ENCODE peak calls at places on chromosome 21, in seven cellular contexts. F is H9, G is trophoblast cell, M is neuronal stem cell, O is H1, H is IMR-90, W is mesenchymal stem cell. N is an unnamed sample.

GRCh38 chr21:44723177-44724131 is 12.1 kb upstream of the TSPEAR start:
- DNase-seq in O (peak), G (no peak), M (no peak), W (no peak), F (peak), H (no peak), N (peak)

GRCh38 chr21:33058468-33059318 is 11.2 kb upstream of the OLIG1 start:
- DNase-seq in H (no peak), M (no peak), F (no peak), W (no peak), G (no peak), O (no peak), N (no peak)

GRCh38 chr21:44547656-44548331 is 3.5 kb downstream of the KRTAP10-2 start:
- DNase-seq in F (no peak), M (no peak), H (no peak), W (no peak), O (peak), G (no peak), N (peak)

GRCh38 chr21:33655591-33656221 is 13.4 kb downstream of the ITSN1 start:
- DNase-seq in F (peak), O (no peak), H (peak), G (peak), W (peak), M (no peak), N (peak)

GRCh38 chr21:27759091-27759659 is 792.3 kb upstream of the ADAMTS5 start:
- DNase-seq in M (no peak), H (no peak), O (peak), W (peak), G (no peak), F (peak), N (peak)

GRCh38 chr21:33539612-33540011 is 2.3 kb downstream of the GART start:
- DNase-seq in H (peak), O (no peak), G (peak), W (no peak), M (no peak), F (no peak), N (no peak)

GRCh38 chr21:34890724-34891609 is 158.1 kb downstream of the RUNX1 start:
- DNase-seq in H (peak), M (peak), O (peak), G (peak), W (peak), F (peak), N (peak)

GRCh38 chr21:32611471-32611997 is 643 bp downstream of the CFAP298 start:
- DNase-seq in G (peak), H (peak), M (no peak), F (no peak), O (no peak), W (peak), N (peak)

GRCh38 chr21:16169102-16169511 is 439.3 kb downstream of the USP25 start:
- DNase-seq in O (no peak), F (no peak), G (no peak), W (peak), H (peak), M (no peak), N (no peak)

GRCh38 chr21:45409466-45410150 is 4.6 kb downstream of the COL18A1 start:
- DNase-seq in O (no peak), W (no peak), M (no peak), F (no peak), H (no peak), G (no peak), N (no peak)

GRCh38 chr21:45502600-45502999 is 39.6 kb downstream of the SLC19A1 start:
- DNase-seq in W (no peak), G (no peak), H (no peak), M (no peak), O (no peak), F (no peak), N (no peak)

GRCh38 chr21:32483293-32483595 is 70.7 kb downstream of the EVA1C start:
- DNase-seq in O (no peak), F (no peak), M (no peak), H (no peak), G (no peak), W (no peak), N (no peak)

GRCh38 chr21:32359719-32360260 is 33.0 kb downstream of the URB1 start:
- DNase-seq in H (no peak), O (no peak), G (no peak), F (no peak), W (peak), M (no peak), N (peak)

GRCh38 chr21:29318354-29318753 is 19.6 kb downstream of the BACH1 start:
- DNase-seq in O (no peak), F (no peak), G (no peak), H (peak), M (no peak), W (no peak), N (no peak)

GRCh38 chr21:16633851-16634521 is 878.9 kb upstream of the CXADR start:
- DNase-seq in G (no peak), M (no peak), H (no peak), O (no peak), F (no peak), W (no peak), N (no peak)

GRCh38 chr21:44296103-44296519 is 3.7 kb upstream of the PFKL start:
- DNase-seq in M (no peak), W (no peak), O (no peak), H (no peak), G (no peak), F (no peak), N (no peak)

GRCh38 chr21:24995206-24995605 is 612.1 kb downstream of the MRPL39 start:
- DNase-seq in M (no peak), H (no peak), O (no peak), G (no peak), F (no peak), W (no peak), N (peak)

GRCh38 chr21:36630485-36631206 is 68.3 kb upstream of the SIM2 start:
- DNase-seq in W (peak), M (peak), G (peak), F (peak), O (peak), H (peak), N (peak)

GRCh38 chr21:37273440-37273839 is 6.3 kb upstream of the VPS26C start:
- DNase-seq in O (no peak), H (no peak), F (no peak), G (no peak), M (no peak), W (no peak), N (no peak)

GRCh38 chr21:16870116-16870515 is 642.7 kb upstream of the CXADR start:
- DNase-seq in M (no peak), H (peak), O (no peak), G (no peak), F (no peak), W (peak), N (no peak)

GRCh38 chr21:34276711-34277425 is 86.9 kb upstream of the KCNE2 start:
- DNase-seq in H (no peak), M (no peak), G (no peak), W (peak), F (no peak), O (no peak), N (no peak)

GRCh38 chr21:38925923-38926322 is 120.2 kb downstream of the ETS2 start:
- DNase-seq in M (no peak), F (no peak), G (no peak), W (peak), O (no peak), H (peak), N (no peak)

GRCh38 chr21:38929652-38930051 is 123.9 kb downstream of the ETS2 start:
- DNase-seq in O (no peak), F (no peak), H (no peak), G (no peak), M (no peak), W (no peak), N (no peak)

GRCh38 chr21:38929137-38929536 is 123.4 kb downstream of the ETS2 start:
- DNase-seq in F (no peak), O (no peak), M (no peak), G (no peak), W (no peak), H (no peak), N (no peak)

GRCh38 chr21:38930065-38930464 is 124.3 kb downstream of the ETS2 start:
- DNase-seq in H (no peak), W (peak), G (no peak), O (no peak), M (no peak), F (no peak), N (peak)

GRCh38 chr21:38927776-38928175 is 122.0 kb downstream of the ETS2 start:
- DNase-seq in O (no peak), G (peak), M (no peak), W (no peak), F (no peak), H (no peak), N (no peak)
- H3K18ac ChIP-seq in O (no peak), G (no peak), M (no peak), W (peak), F (no peak), H (no peak), N (no peak)

GRCh38 chr21:19999369-20000272 is 998.6 kb upstream of the NCAM2 start:
- DNase-seq in F (no peak), H (no peak), G (no peak), W (peak), O (no peak), M (no peak), N (no peak)
- H3K4ac ChIP-seq in F (no peak), H (no peak), G (no peak), W (no peak), O (no peak), M (no peak), N (no peak)

GRCh38 chr21:46552274-46552673 is 52.6 kb downstream of the S100B start:
- DNase-seq in W (no peak), H (no peak), O (no peak), F (no peak), M (no peak), G (no peak), N (no peak)

GRCh38 chr21:46551636-46552241 is 53.1 kb downstream of the S100B start:
- DNase-seq in M (no peak), H (no peak), W (no peak), O (peak), G (no peak), F (peak), N (peak)

GRCh38 chr21:46546799-46547198 is 58.1 kb downstream of the S100B start:
- DNase-seq in M (no peak), G (no peak), F (no peak), H (no peak), O (no peak), W (no peak), N (no peak)

GRCh38 chr21:46550511-46550941 is 54.4 kb downstream of the S100B start:
- DNase-seq in H (no peak), O (peak), G (no peak), W (no peak), M (no peak), F (no peak), N (no peak)

GRCh38 chr21:46549650-46550049 is 55.2 kb downstream of the S100B start:
- DNase-seq in F (no peak), O (no peak), W (no peak), M (no peak), G (no peak), H (no peak), N (no peak)
- H3K27ac ChIP-seq in F (no peak), O (no peak), W (no peak), M (no peak), G (no peak), H (no peak), N (no peak)

DNA sequence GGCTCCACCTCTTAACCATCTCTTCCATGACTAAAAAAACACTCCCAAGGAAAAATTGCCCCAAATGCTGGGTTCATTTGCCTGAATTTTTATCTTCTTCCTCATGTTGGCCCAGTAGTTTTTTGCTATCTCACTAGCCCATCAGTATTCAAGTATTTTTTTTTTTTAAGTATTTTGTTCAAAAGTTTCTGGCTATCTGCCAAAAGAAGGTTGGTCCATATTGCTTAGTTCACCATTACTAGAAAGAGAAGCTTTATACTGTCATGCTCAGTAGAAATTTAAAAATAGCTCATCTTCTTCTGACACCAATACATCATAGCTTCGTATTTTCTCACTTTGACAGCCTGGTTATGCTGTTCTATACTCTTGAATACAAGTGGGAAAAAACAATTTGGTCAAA is 41.0 kb upstream of the PDE9A start:
- DNase-seq in O (no peak), H (no peak), M (no peak), F (no peak), G (no peak), W (no peak), N (no peak)
- H3K18ac ChIP-seq in O (no peak), H (no peak), M (no peak), F (no peak), G (no peak), W (no peak), N (no peak)

N was measured in mesendoderm.